ENCODE peak calls at places on chromosomes 2 and 18, in five cellular contexts. D, E, Q, I and U are unnamed samples.

GRCh38 chr2:215870088-215870490 is 143.3 kb downstream of the MREG start:
- DNase-seq in E (no peak), Q (peak), I (peak), D (no peak), U (no peak)

GRCh38 chr2:151828143-151828889 is at the start of gene ARL5A:
- DNase-seq in Q (peak), E (peak), D (peak), I (peak), U (peak)

GRCh38 chr2:161414385-161415040 is 1.6 kb upstream of the TBR1 start:
- DNase-seq in Q (peak), D (peak), I (peak), E (peak), U (peak)

GRCh38 chr2:98507461-98507860 is 62.8 kb downstream of the INPP4A start:
- DNase-seq in Q (no peak), E (no peak), D (no peak), I (no peak), U (no peak)

GRCh38 chr2:235868224-235868623 is 300.0 kb downstream of the GBX2 start:
- DNase-seq in I (no peak), Q (peak), E (no peak), D (no peak), U (no peak)

GRCh38 chr2:53877556-53877955 is 17.8 kb upstream of the GPR75 start:
- DNase-seq in D (no peak), Q (no peak), E (no peak), I (no peak), U (no peak)

GRCh38 chr2:233928594-233929351 is 11.6 kb downstream of the TRPM8 start:
- DNase-seq in E (peak), I (peak), Q (no peak), D (peak), U (peak)

GRCh38 chr2:28325567-28326468 is 66.8 kb upstream of the FOSL2 start:
- DNase-seq in Q (no peak), E (no peak), D (no peak), I (no peak), U (no peak)

GRCh38 chr2:206955253-206955652 is 15.9 kb downstream of the CPO start:
- DNase-seq in D (no peak), Q (peak), E (no peak), I (no peak), U (no peak)

GRCh38 chr18:53984021-53984420 is 240.4 kb downstream of the MBD2 start:
- DNase-seq in Q (no peak), I (no peak), D (no peak), E (no peak), U (no peak)

GRCh38 chr2:137223722-137224121 is 458.4 kb downstream of the THSD7B start:
- DNase-seq in I (no peak), D (no peak), E (no peak), Q (no peak), U (no peak)

GRCh38 chr18:45255142-45255890 is 360.0 kb upstream of the SLC14A2 start:
- DNase-seq in I (peak), D (no peak), Q (no peak), E (no peak), U (no peak)

GRCh38 chr18:13513481-13513880 is 212.9 kb downstream of the FAM210A start:
- DNase-seq in Q (no peak), E (no peak), I (no peak), D (no peak), U (no peak)

GRCh38 chr2:183059561-183059960 is 19.0 kb upstream of the DUSP19 start:
- DNase-seq in D (no peak), E (no peak), I (peak), Q (no peak), U (no peak)

GRCh38 chr2:134558208-134558890 is 160.5 kb downstream of the TMEM163 start:
- DNase-seq in Q (no peak), I (peak), D (no peak), E (no peak), U (no peak)

GRCh38 chr2:132519566-132519965 is 103.0 kb downstream of the GPR39 start:
- DNase-seq in Q (no peak), I (no peak), E (no peak), D (no peak), U (no peak)

GRCh38 chr2:130846233-130846632 is 9.5 kb downstream of the ARHGEF4 start:
- DNase-seq in D (no peak), I (no peak), E (no peak), Q (no peak), U (no peak)

GRCh38 chr18:11042247-11042646 is 107.1 kb downstream of the PIEZO2 start:
- DNase-seq in Q (no peak), I (peak), E (no peak), D (no peak), U (no peak)

GRCh38 chr2:239257511-239257937 is 143.3 kb downstream of the HDAC4 start:
- DNase-seq in Q (no peak), E (no peak), I (peak), D (no peak), U (no peak)

GRCh38 chr2:221517362-221518121 is 54.6 kb downstream of the EPHA4 start:
- DNase-seq in I (peak), D (no peak), E (no peak), Q (peak), U (no peak)

GRCh38 chr2:191724015-191724414 is 46.1 kb downstream of the NABP1 start:
- DNase-seq in E (no peak), D (no peak), Q (no peak), I (no peak), U (no peak)

GRCh38 chr18:34695300-34695699 is 14.8 kb upstream of the DTNA start:
- DNase-seq in Q (no peak), E (no peak), D (no peak), I (peak), U (no peak)

GRCh38 chr18:7821784-7822183 is 254.7 kb downstream of the PTPRM start:
- DNase-seq in D (no peak), E (no peak), Q (no peak), I (no peak), U (no peak)
- H2BK12ac ChIP-seq in D (no peak), E (no peak), Q (no peak), I (no peak), U (no peak)

GRCh38 chr2:106885981-106886915 is at the start of gene ST6GAL2:
- DNase-seq in E (peak), Q (no peak), I (peak), D (peak), U (peak)
- H2AFZ ChIP-seq in E (no peak), Q (peak), I (no peak), D (no peak), U (peak)

DNA sequence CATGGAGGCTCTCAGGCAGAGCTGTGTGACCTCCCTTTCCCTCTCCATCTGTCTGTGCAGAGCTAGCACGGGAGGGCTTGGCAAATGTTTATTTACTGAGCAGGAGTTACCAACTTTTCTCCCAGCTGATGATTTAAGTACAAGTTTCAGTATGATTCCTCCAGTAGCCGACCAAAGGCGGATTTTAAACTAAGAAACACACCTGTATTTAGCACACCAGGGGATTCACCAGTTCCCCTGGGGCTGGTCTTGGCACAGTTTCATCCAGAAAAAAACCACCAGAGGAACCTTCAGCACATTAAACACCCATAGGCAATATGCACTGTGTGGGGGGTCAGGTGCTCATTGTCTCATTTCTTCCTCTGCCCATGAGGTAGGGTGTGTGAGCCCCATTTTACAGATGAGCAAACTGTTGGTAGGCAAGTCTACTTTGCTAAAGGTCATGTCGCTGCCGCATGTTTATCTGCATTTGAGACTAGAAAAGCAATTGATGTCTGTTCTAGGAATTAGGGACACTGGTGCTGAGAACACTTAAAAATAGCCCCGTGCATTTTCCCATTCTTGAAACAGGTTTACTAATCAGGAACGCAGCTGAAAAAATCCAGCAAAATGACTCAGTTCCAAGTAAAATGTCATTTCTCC is 167.0 kb upstream of the ID2 start:
- DNase-seq in E (no peak), D (no peak), I (no peak), Q (no peak), U (no peak)
- H2BK12ac ChIP-seq in E (no peak), D (no peak), I (no peak), Q (no peak), U (no peak)

DNA sequence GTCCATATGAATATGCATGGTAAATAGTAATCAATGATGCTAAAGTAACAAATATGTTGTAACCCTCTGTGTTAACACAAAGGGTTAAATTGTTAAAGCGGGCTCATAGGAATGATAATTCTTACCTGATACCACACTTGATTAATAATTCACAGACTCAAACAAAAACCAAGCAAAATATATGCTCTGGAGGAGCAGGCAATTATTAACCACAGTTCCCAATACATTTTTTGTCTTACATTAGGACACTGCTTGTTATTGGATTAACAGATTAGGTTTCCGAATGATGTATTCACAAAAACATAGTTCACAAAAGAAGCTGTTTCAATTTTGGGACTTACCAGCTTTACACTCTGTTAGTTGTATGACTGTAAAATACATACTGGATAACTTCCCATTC is 300.9 kb upstream of the LRRTM4 start:
- DNase-seq in E (no peak), I (no peak), Q (no peak), D (no peak), U (no peak)
- H2AFZ ChIP-seq in E (no peak), I (no peak), Q (no peak), D (no peak), U (no peak)

DNA sequence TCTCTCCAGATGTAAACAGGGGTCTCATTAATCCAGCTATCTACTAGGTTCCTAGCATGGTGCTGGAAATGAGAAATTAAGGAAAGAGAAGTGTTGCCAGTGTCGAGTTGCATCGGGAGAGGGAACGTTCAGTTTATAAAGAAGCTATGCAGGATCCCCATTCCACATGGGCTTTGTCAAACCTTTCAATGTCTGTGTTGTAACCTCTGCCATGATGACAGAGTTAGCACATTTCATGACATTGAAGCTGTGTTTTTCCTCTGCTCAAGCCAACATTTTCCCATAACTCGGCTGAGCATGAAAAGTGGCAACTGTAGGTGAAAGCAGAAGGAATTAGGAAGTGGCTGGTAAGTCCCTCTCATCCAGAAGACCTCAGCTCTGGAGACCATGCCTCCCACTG is 133.4 kb downstream of the WDSUB1 start:
- DNase-seq in I (peak), Q (no peak), D (no peak), E (no peak), U (no peak)
- H2BK12ac ChIP-seq in I (no peak), Q (no peak), D (no peak), E (no peak), U (no peak)

GRCh38 chr2:165293439-165294420 is 54.5 kb downstream of the SCN2A start:
- DNase-seq in I (peak), E (no peak), D (peak), Q (peak), U (peak)
- H2AFZ ChIP-seq in I (peak), E (peak), D (peak), Q (no peak), U (peak)

GRCh38 chr2:164109006-164109405 is 373.2 kb upstream of the FIGN start:
- DNase-seq in Q (no peak), D (no peak), I (no peak), E (no peak), U (no peak)

GRCh38 chr2:164112105-164112504 is 376.3 kb upstream of the FIGN start:
- DNase-seq in D (no peak), I (no peak), Q (no peak), E (no peak), U (no peak)

GRCh38 chr2:164114937-164115336 is 379.1 kb upstream of the FIGN start:
- DNase-seq in I (no peak), E (no peak), Q (no peak), D (no peak), U (no peak)

GRCh38 chr2:164115806-164116205 is 380.0 kb upstream of the FIGN start:
- DNase-seq in Q (no peak), E (no peak), D (no peak), I (no peak), U (no peak)

DNA sequence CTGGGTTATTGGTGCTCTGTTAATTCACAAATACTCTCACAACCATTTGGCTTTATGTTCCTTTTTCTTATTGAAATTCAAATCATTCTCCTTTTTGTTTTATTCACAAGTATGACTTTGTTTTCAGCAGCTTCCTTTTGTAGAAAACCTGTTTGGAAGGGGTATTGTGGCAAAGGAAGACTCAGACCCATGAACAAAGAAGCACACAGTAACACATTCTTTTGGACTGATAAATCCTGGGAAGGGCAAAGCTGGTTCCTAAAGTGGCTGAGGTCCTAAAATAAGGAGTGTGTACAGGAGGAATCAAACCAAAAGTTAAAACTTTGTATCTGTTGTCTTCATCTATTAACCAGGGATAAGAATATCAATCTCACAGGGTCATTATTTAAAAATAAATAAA is 374.7 kb upstream of the FIGN start:
- DNase-seq in I (no peak), Q (no peak), D (no peak), E (no peak), U (no peak)
- H2BK12ac ChIP-seq in I (no peak), Q (no peak), D (no peak), E (no peak), U (no peak)

GRCh38 chr2:74036010-74036409 is 51.3 kb downstream of the TET3 start:
- DNase-seq in Q (no peak), E (no peak), I (no peak), D (no peak), U (no peak)

GRCh38 chr2:74039611-74040010 is 54.9 kb downstream of the TET3 start:
- DNase-seq in D (no peak), Q (no peak), E (no peak), I (no peak), U (no peak)

GRCh38 chr2:74041182-74041581 is 56.5 kb downstream of the TET3 start:
- DNase-seq in D (no peak), I (no peak), E (no peak), Q (no peak), U (no peak)

GRCh38 chr2:74036450-74037175 is 51.9 kb downstream of the TET3 start:
- DNase-seq in Q (no peak), E (no peak), I (no peak), D (no peak), U (no peak)

DNA sequence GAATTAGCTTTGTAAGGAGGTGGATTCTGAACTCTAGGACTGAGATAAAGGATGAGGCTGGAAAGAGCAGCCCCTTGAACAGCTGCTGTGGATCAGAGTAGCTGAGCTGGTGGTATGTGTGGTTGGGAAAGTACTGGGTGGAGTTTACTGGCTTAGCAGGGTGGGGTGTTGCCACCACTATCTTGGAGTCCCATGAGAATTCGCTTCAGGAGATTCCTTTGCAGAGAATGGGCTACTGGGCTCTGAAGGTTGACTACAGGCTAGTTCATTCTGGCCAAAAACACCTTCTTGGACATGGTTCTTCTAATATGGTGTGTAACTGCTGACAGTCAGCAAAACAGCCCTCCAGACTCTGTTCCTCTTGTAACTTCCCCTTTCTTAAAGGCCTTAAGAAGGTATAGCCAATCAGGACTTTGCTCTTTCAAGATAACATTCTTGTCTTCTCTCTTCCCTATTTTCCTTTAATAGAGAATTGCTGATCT is 52.7 kb downstream of the TET3 start:
- DNase-seq in E (no peak), D (no peak), I (peak), Q (peak), U (no peak)
- H2AFZ ChIP-seq in E (no peak), D (no peak), I (no peak), Q (no peak), U (no peak)